ENCODE peak calls at places on chromosomes 4 and X, in six cellular contexts. A, V, F, K, D and C are unnamed samples. For H3K4me1, the result is how much of the 10 kb centered on the place peaks cover.

GRCh38 chr4:8547108-8547911 is 32.9 kb upstream of the GPR78 start:
- DNase-seq in A (no peak), V (no peak), D (no peak), F (peak), K (peak), C (no peak)

GRCh38 chrX:55057691-55058249 is 17.1 kb upstream of the PAGE2B start:
- DNase-seq in A (no peak), K (no peak), F (peak), V (no peak), D (no peak), C (peak)

GRCh38 chr4:189200346-189200745 is 740.3 kb upstream of the FRG1 start:
- DNase-seq in V (no peak), A (no peak), F (peak), D (no peak), K (no peak), C (no peak)

GRCh38 chrX:144627947-144628346 is 619.4 kb upstream of the SPANXN1 start:
- DNase-seq in D (no peak), A (no peak), V (no peak), K (no peak), F (no peak), C (no peak)

GRCh38 chr4:53908661-53909078 is 155.7 kb downstream of the CHIC2 start:
- DNase-seq in A (peak), F (peak), V (no peak), D (peak), K (no peak), C (peak)

GRCh38 chr4:3193531-3194203 is 55.3 kb upstream of the MSANTD1 start:
- DNase-seq in V (no peak), D (no peak), K (no peak), A (no peak), F (peak), C (no peak)

GRCh38 chr4:1041147-1041935 is 29.9 kb downstream of the FGFRL1 start:
- DNase-seq in A (no peak), K (peak), V (no peak), D (no peak), F (peak), C (no peak)

GRCh38 chr4:39085891-39086290 is 23.9 kb downstream of the KLHL5 start:
- DNase-seq in K (peak), V (no peak), D (no peak), A (no peak), F (no peak), C (no peak)

GRCh38 chrX:1440506-1440905 is 12.2 kb downstream of the ASMTL start:
- DNase-seq in F (no peak), K (no peak), V (no peak), D (no peak), A (peak), C (no peak)

GRCh38 chrX:72101597-72102037 is 30.1 kb downstream of the RTL5 start:
- DNase-seq in K (no peak), F (no peak), A (no peak), V (no peak), D (no peak), C (no peak)

GRCh38 chr4:119659576-119659975 is 31.0 kb upstream of the PDE5A start:
- DNase-seq in D (no peak), K (no peak), V (no peak), A (no peak), F (peak), C (no peak)

GRCh38 chr4:84971319-84971932 is 4.9 kb upstream of the WDFY3 start:
- DNase-seq in K (no peak), V (no peak), A (no peak), D (no peak), F (peak), C (no peak)

GRCh38 chr4:100386270-100386669 is 131.6 kb downstream of the EMCN start:
- DNase-seq in F (no peak), V (no peak), A (no peak), K (no peak), D (no peak), C (no peak)

GRCh38 chr4:80266267-80266901 is at the start of gene FGF5:
- DNase-seq in D (no peak), V (no peak), K (peak), F (peak), A (peak), C (peak)

GRCh38 chrX:12894074-12894691 is 12.2 kb upstream of the TLR8 start:
- DNase-seq in A (no peak), K (no peak), D (no peak), F (peak), V (no peak), C (no peak)

GRCh38 chrX:153245288-153245731 is 66.2 kb downstream of the MAGEA1 start:
- DNase-seq in K (no peak), V (no peak), D (no peak), A (no peak), F (peak), C (no peak)

GRCh38 chr4:169620846-169621228 is 459 bp downstream of the CLCN3 start:
- DNase-seq in V (no peak), K (no peak), F (no peak), A (no peak), D (no peak), C (peak)

GRCh38 chrX:132822634-132823012 is 135.8 kb downstream of the HS6ST2 start:
- DNase-seq in D (no peak), K (no peak), A (no peak), V (no peak), F (no peak), C (no peak)

GRCh38 chrX:15468036-15468435 is 25.1 kb downstream of the PIR start:
- DNase-seq in V (no peak), A (no peak), F (peak), D (peak), K (peak), C (no peak)

GRCh38 chrX:22534643-22535042 is 261.9 kb downstream of the CBLL2 start:
- DNase-seq in F (peak), V (no peak), D (no peak), A (no peak), K (no peak), C (no peak)

GRCh38 chrX:41858161-41858775 is 65.1 kb downstream of the CASK start:
- DNase-seq in D (no peak), A (no peak), F (no peak), V (no peak), K (peak), C (no peak)

GRCh38 chr4:185113340-185113739 is 29.7 kb upstream of the SLC25A4 start:
- DNase-seq in A (no peak), F (no peak), K (no peak), V (no peak), D (no peak), C (no peak)

GRCh38 chr4:26632916-26633315 is 49.0 kb downstream of the TBC1D19 start:
- DNase-seq in D (no peak), F (no peak), V (no peak), K (no peak), A (no peak), C (no peak)

GRCh38 chr4:114378306-114378903 is 220.2 kb upstream of the UGT8 start:
- DNase-seq in A (no peak), D (no peak), F (peak), V (no peak), K (no peak), C (no peak)

GRCh38 chr4:185128272-185129119 is 14.6 kb upstream of the SLC25A4 start:
- DNase-seq in V (no peak), A (no peak), K (peak), D (no peak), F (no peak), C (no peak)

GRCh38 chr4:127698789-127699200 is 31.4 kb upstream of the SLC25A31 start:
- DNase-seq in V (no peak), F (peak), D (no peak), A (no peak), K (peak), C (no peak)

GRCh38 chrX:134732152-134732551 is 73.9 kb upstream of the PLAC1 start:
- DNase-seq in F (no peak), A (no peak), V (no peak), D (no peak), K (no peak), C (no peak)

GRCh38 chr4:113073614-113074013 is 24.2 kb downstream of the ANK2 start:
- DNase-seq in F (no peak), D (no peak), K (no peak), A (no peak), V (no peak), C (no peak)

GRCh38 chrX:31333181-31333831 is 261.5 kb upstream of the FTHL17 start:
- DNase-seq in V (no peak), F (peak), A (no peak), K (peak), D (no peak), C (no peak)

DNA sequence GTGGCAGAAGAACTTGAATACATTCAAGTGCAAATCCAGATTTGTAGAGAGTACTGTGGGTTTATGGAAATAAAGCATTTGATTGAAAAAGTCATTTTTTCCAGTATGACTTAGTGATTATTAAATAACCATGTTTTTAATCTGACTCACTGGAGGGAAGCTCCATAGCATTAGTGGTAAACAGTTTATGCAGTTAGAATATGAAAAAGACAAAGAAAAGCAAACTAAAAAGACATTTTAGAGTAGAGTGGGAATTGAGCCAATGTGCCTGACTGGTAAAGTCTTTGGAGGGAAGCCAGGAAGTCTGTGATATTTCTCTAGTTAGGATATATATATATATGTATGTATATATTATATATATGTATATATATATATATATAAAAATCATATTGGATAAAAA is 53.4 kb downstream of the FAT4 start:
- DNase-seq in K (peak), V (no peak), D (no peak), A (no peak), F (peak), C (no peak)
- H3K27ac ChIP-seq in K (peak), V (no peak), D (no peak), A (peak), F (peak), C (no peak)

DNA sequence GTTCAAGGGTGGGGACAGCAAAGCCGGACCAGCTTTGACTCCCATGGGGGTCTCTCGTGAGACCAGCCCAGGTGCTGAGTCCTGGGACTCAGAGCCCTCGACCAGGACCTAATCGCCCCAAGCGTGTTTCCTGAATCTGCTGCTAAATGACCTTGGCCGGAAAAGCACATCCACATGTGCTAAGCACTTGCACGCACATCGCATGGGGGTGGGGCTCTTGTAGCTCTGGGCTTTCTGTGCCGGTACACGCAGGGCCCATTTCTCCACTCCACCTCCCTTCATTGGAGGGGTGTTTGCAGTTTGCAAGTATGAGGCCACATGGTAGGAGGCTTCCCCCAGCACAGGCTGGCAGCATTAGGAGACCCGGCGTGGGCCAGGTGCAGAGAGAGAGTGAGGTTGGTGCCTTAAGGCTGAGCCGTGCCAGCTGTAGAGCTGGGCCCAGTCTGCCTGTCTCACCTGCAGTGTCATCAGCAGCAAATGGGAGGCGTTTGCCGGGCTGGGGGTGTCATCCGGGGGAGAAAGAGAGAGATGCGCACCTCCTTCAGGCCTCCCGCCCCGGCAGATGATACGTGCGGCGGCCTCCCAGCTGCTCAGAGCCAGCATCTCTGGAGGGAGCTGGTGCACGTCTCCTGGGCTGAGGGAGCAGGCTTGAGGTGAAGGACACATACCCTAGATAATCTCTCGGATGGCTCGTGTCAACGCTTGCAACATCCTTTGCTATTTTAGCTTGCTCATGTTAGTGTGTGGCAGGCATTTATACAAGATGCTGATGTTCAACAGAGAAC is 45.2 kb upstream of the CLCN4 start:
- DNase-seq in V (peak), A (peak), F (no peak), K (no peak), D (no peak), C (no peak)
- H3K4me1 ChIP-seq in V (under half), A (half or more), F (under half), K (under half), D (under half), C (under half)

DNA sequence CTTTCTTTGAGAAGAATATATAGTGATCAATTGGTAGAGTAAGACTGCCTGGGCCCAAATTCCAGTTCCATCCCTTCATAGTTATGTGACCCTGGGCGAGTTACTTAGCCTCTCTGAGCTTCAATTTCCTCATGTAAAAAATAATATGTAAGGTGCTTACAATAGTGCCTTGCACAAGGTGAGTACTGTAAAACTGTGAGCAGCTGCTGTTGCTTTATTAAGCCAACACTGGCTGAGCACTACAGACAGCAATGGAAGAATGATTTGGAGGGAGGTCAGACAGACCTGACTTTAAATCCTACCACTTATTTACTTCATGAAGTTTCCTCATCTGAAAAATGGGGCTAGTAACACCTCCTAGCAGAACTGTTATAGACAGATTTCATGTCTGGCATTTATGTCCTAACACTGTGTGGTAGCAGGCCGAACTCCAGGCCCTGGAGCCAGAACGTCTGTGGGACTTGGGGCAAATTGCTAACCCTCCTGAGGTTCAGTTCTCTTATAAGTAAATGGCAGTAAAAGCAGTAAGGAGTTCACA is 53.8 kb downstream of the RNF150 start:
- DNase-seq in A (no peak), K (peak), F (no peak), D (no peak), V (no peak), C (no peak)
- H3K27ac ChIP-seq in A (peak), K (no peak), F (no peak), D (no peak), V (no peak), C (no peak)

GRCh38 chr4:110617095-110617494 is 5.8 kb downstream of the PITX2 start:
- DNase-seq in V (no peak), F (no peak), A (no peak), K (no peak), D (no peak), C (no peak)

GRCh38 chr4:110614173-110614948 is 8.5 kb downstream of the PITX2 start:
- DNase-seq in D (no peak), A (no peak), F (no peak), V (no peak), K (no peak), C (no peak)

GRCh38 chr4:110614981-110615365 is 7.9 kb downstream of the PITX2 start:
- DNase-seq in D (no peak), V (no peak), F (no peak), K (peak), A (no peak), C (no peak)

GRCh38 chr4:110616162-110617062 is 6.5 kb downstream of the PITX2 start:
- DNase-seq in K (no peak), V (no peak), D (no peak), A (no peak), F (no peak), C (no peak)

DNA sequence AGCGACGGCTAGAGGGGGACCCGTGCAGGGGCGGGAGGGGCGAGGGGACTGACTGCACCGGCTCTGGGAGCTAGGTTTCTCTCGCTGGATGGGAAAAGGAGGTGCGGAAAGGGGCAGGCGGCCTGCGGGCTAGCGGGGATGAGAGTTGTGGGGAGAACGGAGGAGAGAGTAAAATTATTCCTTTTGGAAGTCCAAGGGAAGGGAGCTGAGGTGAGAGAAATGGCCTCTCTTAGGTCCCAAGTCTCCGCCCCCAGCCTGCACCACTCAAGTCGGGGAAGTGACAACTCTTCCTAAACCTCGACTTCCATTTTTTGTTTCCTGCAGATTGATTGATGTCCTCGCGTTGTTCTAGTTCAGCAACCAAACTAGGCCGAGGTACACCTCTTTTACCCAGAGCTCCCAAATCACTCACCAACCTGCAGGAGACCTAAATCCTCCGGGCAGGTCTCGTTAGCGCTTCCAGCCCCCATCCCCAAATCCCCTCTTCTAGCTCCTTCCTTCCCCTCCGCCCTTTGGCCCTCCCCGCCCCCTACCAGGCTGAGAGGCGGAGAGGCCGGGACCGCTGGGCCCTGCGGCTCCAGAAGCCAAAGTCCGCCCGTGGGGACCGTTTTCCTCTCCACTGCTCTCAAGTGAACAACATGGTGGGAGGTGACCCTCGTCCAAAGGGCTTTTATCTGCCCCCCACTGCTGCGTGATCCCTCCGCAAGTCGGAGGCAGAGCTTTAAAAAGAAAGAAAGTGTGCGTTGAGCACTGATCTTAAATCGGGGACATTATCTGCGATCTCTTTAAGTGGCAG is 7.3 kb downstream of the PITX2 start:
- DNase-seq in D (no peak), K (peak), F (no peak), V (no peak), A (no peak), C (no peak)
- H3K4me1 ChIP-seq in D (under half), K (under half), F (under half), V (under half), A (under half), C (half or more)